ENCODE peak calls at places on chromosomes 2 and 18, in seven cellular contexts. One of them, this sample, is unnamed.

GRCh38 chr18:48733854-48734253 is 195.0 kb downstream of the CTIF start:
- DNase-seq in spleen: no peak
- DNase-seq in right atrium auricular region: no peak
- DNase-seq in AG04450: no peak
- DNase-seq in WERI-Rb-1: no peak
- DNase-seq in bronchial epithelial cell: no peak
- DNase-seq in thoracic aorta: no peak
- DNase-seq in this sample: no peak

GRCh38 chr2:162072181-162072702 is 1.8 kb downstream of the DPP4 start:
- DNase-seq in WERI-Rb-1: no peak
- DNase-seq in thoracic aorta: no peak
- DNase-seq in AG04450: peak
- DNase-seq in spleen: no peak
- DNase-seq in bronchial epithelial cell: peak
- DNase-seq in right atrium auricular region: no peak
- DNase-seq in this sample: no peak

GRCh38 chr2:2234398-2234797 is 96.7 kb downstream of the MYT1L start:
- DNase-seq in WERI-Rb-1: no peak
- DNase-seq in AG04450: no peak
- DNase-seq in thoracic aorta: no peak
- DNase-seq in spleen: no peak
- DNase-seq in bronchial epithelial cell: no peak
- DNase-seq in right atrium auricular region: no peak
- DNase-seq in this sample: no peak

GRCh38 chr18:11163668-11164067 is 14.3 kb upstream of the PIEZO2 start:
- DNase-seq in thoracic aorta: no peak
- DNase-seq in bronchial epithelial cell: no peak
- DNase-seq in WERI-Rb-1: no peak
- DNase-seq in AG04450: no peak
- DNase-seq in right atrium auricular region: no peak
- DNase-seq in spleen: no peak
- DNase-seq in this sample: no peak

GRCh38 chr2:68779595-68779994 is 45.0 kb downstream of the ARHGAP25 start:
- DNase-seq in bronchial epithelial cell: no peak
- DNase-seq in thoracic aorta: no peak
- DNase-seq in right atrium auricular region: no peak
- DNase-seq in AG04450: no peak
- DNase-seq in spleen: no peak
- DNase-seq in WERI-Rb-1: no peak
- DNase-seq in this sample: no peak

GRCh38 chr2:207847807-207848544 is 78.3 kb upstream of the FZD5 start:
- DNase-seq in thoracic aorta: no peak
- DNase-seq in AG04450: no peak
- DNase-seq in bronchial epithelial cell: peak
- DNase-seq in spleen: no peak
- DNase-seq in right atrium auricular region: no peak
- DNase-seq in WERI-Rb-1: no peak
- DNase-seq in this sample: peak

GRCh38 chr2:102422910-102423309 is at the start of gene IL18RAP:
- DNase-seq in spleen: no peak
- DNase-seq in right atrium auricular region: no peak
- DNase-seq in bronchial epithelial cell: no peak
- DNase-seq in AG04450: no peak
- DNase-seq in WERI-Rb-1: no peak
- DNase-seq in thoracic aorta: no peak
- DNase-seq in this sample: no peak

GRCh38 chr2:99723632-99724031 is 233.8 kb upstream of the REV1 start:
- DNase-seq in AG04450: no peak
- DNase-seq in bronchial epithelial cell: no peak
- DNase-seq in WERI-Rb-1: no peak
- DNase-seq in spleen: no peak
- DNase-seq in right atrium auricular region: no peak
- DNase-seq in thoracic aorta: no peak
- DNase-seq in this sample: no peak

GRCh38 chr18:23662309-23663263 is at the start of gene ANKRD29:
- DNase-seq in bronchial epithelial cell: no peak
- DNase-seq in spleen: peak
- DNase-seq in WERI-Rb-1: peak
- DNase-seq in right atrium auricular region: no peak
- DNase-seq in thoracic aorta: no peak
- DNase-seq in AG04450: no peak
- DNase-seq in this sample: no peak

GRCh38 chr2:224442092-224442999 is 40.4 kb upstream of the FAM124B start:
- DNase-seq in WERI-Rb-1: no peak
- DNase-seq in spleen: peak
- DNase-seq in AG04450: no peak
- DNase-seq in right atrium auricular region: no peak
- DNase-seq in bronchial epithelial cell: no peak
- DNase-seq in thoracic aorta: no peak
- DNase-seq in this sample: no peak

GRCh38 chr18:44654555-44654954 is 26.1 kb upstream of the SETBP1 start:
- DNase-seq in bronchial epithelial cell: peak
- DNase-seq in WERI-Rb-1: no peak
- DNase-seq in right atrium auricular region: no peak
- DNase-seq in thoracic aorta: no peak
- DNase-seq in spleen: no peak
- DNase-seq in AG04450: no peak
- DNase-seq in this sample: peak

GRCh38 chr2:16774091-16774490 is 108.5 kb upstream of the CYRIA start:
- DNase-seq in right atrium auricular region: no peak
- DNase-seq in WERI-Rb-1: no peak
- DNase-seq in AG04450: no peak
- DNase-seq in thoracic aorta: no peak
- DNase-seq in spleen: no peak
- DNase-seq in bronchial epithelial cell: peak
- DNase-seq in this sample: peak

GRCh38 chr18:70181015-70181414 is 24.5 kb downstream of the RTTN start:
- DNase-seq in AG04450: peak
- DNase-seq in right atrium auricular region: no peak
- DNase-seq in thoracic aorta: no peak
- DNase-seq in spleen: no peak
- DNase-seq in bronchial epithelial cell: peak
- DNase-seq in WERI-Rb-1: no peak
- DNase-seq in this sample: peak

GRCh38 chr2:132383956-132384355 is 32.6 kb upstream of the GPR39 start:
- DNase-seq in AG04450: no peak
- DNase-seq in WERI-Rb-1: peak
- DNase-seq in spleen: no peak
- DNase-seq in right atrium auricular region: no peak
- DNase-seq in bronchial epithelial cell: no peak
- DNase-seq in thoracic aorta: no peak
- DNase-seq in this sample: no peak

GRCh38 chr2:54572636-54573531 is 116.8 kb downstream of the SPTBN1 start:
- DNase-seq in bronchial epithelial cell: peak
- DNase-seq in AG04450: no peak
- DNase-seq in right atrium auricular region: no peak
- DNase-seq in thoracic aorta: no peak
- DNase-seq in WERI-Rb-1: no peak
- DNase-seq in spleen: no peak
- DNase-seq in this sample: no peak

DNA sequence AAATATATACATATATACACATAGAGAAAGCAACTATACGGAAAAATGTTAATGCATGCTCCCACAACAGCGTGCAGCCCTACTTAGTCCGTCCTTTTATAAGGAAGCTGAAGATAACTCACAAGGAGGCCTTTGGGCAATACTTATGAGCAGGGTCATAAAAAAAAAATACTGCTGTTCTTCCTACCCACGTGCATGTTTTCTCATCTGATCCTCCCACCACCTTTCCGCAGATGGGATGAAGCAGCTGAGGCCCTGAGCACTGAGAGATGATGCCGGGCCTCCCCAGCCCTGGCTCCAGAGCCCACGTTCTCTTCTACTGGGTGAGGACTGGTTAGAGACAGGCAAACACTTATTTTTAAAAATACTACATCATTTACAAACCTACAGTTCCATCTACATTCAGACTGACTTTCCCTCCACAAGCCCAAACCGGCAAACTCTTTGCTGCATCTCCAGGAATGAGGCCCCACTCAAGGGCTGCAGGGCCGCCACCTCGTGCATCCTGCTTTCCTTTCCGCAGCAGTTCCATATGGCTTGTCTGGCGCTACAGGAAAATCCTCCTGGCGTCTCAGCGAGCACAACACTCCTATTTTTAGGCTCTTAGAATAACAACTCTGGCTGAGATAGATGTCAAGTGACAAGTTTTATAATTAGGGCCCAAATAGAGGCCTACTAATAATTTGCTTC is 41.6 kb downstream of the TBC1D8 start:
- DNase-seq in WERI-Rb-1: peak
- DNase-seq in AG04450: no peak
- DNase-seq in right atrium auricular region: no peak
- DNase-seq in spleen: no peak
- DNase-seq in bronchial epithelial cell: no peak
- DNase-seq in thoracic aorta: no peak
- DNase-seq in this sample: no peak
- TF ChIP-seq CTCF in WERI-Rb-1: no peak
- TF ChIP-seq CTCF in AG04450: no peak
- TF ChIP-seq CTCF in right atrium auricular region: no peak
- TF ChIP-seq CTCF in spleen: no peak
- TF ChIP-seq CTCF in bronchial epithelial cell: no peak
- TF ChIP-seq CTCF in thoracic aorta: no peak
- TF ChIP-seq CTCF in this sample: no peak

DNA sequence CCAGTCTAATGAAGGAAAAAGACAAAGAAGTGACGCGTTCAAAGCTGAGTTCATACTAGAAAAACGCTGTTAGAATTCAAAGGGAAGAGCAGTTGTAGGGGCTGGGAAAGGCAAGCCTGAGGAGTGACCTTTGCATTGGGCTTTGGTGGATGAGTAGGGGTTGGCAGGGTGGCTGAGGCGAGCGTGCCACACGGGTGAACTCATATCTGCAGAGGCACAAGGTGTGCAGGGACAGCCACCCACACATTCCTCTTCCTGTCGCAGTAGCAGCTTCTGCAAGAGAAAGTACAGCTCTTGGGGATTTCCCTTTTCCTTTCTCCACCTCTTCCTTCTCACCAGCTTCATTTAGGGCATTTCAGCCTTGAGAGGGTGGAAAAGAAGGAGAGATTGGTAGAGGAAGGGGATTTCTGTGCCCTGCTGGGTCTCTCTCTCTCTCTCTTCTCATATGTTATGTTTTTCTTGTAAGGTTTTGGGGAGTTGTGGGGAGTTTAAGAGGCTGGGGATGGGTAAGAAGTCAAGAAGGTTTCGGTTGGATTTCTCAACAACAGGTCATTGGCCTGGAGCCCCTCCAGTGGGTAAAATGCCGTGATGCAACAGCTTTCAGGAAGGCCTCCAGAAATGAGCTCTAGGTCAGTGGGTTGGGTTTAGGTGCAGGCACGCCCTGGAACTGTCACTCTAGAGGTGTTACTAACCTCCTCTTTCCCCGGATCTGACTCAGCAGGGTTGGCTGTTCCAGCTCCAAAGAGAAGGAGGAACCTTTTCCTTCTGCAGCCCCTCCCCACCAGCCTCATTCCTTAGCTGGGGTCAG is 40.1 kb downstream of the ODC1 start:
- DNase-seq in AG04450: no peak
- DNase-seq in bronchial epithelial cell: peak
- DNase-seq in right atrium auricular region: peak
- DNase-seq in thoracic aorta: peak
- DNase-seq in spleen: peak
- DNase-seq in WERI-Rb-1: no peak
- DNase-seq in this sample: no peak
- H3K4me3 ChIP-seq in AG04450: no peak
- H3K4me3 ChIP-seq in bronchial epithelial cell: no peak
- H3K4me3 ChIP-seq in right atrium auricular region: no peak
- H3K4me3 ChIP-seq in thoracic aorta: no peak
- H3K4me3 ChIP-seq in spleen: no peak
- H3K4me3 ChIP-seq in WERI-Rb-1: no peak
- H3K4me3 ChIP-seq in this sample: no peak

GRCh38 chr2:72115361-72116080 is 32.1 kb downstream of the CYP26B1 start:
- DNase-seq in thoracic aorta: peak
- DNase-seq in right atrium auricular region: peak
- DNase-seq in AG04450: peak
- DNase-seq in WERI-Rb-1: no peak
- DNase-seq in spleen: no peak
- DNase-seq in bronchial epithelial cell: peak
- DNase-seq in this sample: peak

GRCh38 chr2:72117029-72117428 is 30.6 kb downstream of the CYP26B1 start:
- DNase-seq in bronchial epithelial cell: no peak
- DNase-seq in right atrium auricular region: peak
- DNase-seq in spleen: no peak
- DNase-seq in WERI-Rb-1: no peak
- DNase-seq in AG04450: no peak
- DNase-seq in thoracic aorta: no peak
- DNase-seq in this sample: no peak

GRCh38 chr2:72114693-72115051 is 33.0 kb downstream of the CYP26B1 start:
- DNase-seq in right atrium auricular region: peak
- DNase-seq in WERI-Rb-1: no peak
- DNase-seq in AG04450: no peak
- DNase-seq in bronchial epithelial cell: peak
- DNase-seq in thoracic aorta: no peak
- DNase-seq in spleen: no peak
- DNase-seq in this sample: no peak

GRCh38 chr2:72117718-72118117 is 29.9 kb downstream of the CYP26B1 start:
- DNase-seq in spleen: no peak
- DNase-seq in AG04450: no peak
- DNase-seq in WERI-Rb-1: no peak
- DNase-seq in thoracic aorta: no peak
- DNase-seq in bronchial epithelial cell: no peak
- DNase-seq in right atrium auricular region: no peak
- DNase-seq in this sample: no peak

DNA sequence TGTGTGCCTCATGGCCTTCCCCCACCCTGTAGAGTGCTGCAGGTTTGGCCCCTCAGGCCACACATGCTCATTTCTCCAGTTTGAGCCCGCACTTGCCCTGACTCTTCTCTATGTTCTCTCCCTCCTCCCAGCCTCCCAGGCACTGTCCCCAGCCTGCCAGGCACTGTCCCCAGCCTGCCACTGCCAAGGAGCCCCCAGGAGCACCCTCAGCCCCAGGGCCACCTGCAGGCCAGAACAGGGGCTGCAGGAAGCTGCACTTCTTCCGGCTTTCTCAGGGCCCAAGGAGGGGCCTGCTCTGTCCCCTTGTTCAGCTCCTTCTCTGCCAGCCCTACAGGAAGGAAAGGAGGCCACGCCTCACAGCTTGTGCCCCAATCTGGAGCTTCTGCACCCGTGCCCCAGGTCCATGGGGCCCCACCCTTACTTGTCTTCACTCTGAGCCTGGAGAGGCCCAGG is 31.6 kb downstream of the CYP26B1 start:
- DNase-seq in AG04450: no peak
- DNase-seq in spleen: no peak
- DNase-seq in thoracic aorta: no peak
- DNase-seq in right atrium auricular region: no peak
- DNase-seq in WERI-Rb-1: peak
- DNase-seq in bronchial epithelial cell: peak
- DNase-seq in this sample: no peak
- TF ChIP-seq CTCF in AG04450: peak
- TF ChIP-seq CTCF in spleen: no peak
- TF ChIP-seq CTCF in thoracic aorta: peak
- TF ChIP-seq CTCF in right atrium auricular region: no peak
- TF ChIP-seq CTCF in WERI-Rb-1: peak
- TF ChIP-seq CTCF in bronchial epithelial cell: peak
- TF ChIP-seq CTCF in this sample: peak

DNA sequence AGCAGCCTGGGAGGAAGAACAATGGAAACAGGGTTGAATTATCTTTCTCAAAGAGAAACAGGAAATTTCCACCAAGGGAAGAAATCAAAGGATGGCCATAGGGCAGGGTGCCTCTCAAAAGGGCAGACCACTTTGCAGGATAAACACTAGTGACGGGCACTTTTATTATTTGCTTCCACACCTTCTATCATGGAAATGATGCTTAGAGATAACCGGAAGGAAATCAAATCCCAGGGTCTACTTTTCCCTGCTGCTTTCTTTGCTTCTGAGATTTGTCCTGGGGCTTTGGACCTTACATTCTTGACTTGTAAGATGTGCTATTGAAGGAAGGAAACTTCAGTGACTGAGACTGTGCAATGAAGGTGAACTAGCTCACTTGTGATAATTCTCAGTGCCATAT is 1.1 kb upstream of the SCN9A start:
- DNase-seq in right atrium auricular region: no peak
- DNase-seq in thoracic aorta: no peak
- DNase-seq in bronchial epithelial cell: no peak
- DNase-seq in spleen: no peak
- DNase-seq in AG04450: no peak
- DNase-seq in WERI-Rb-1: no peak
- DNase-seq in this sample: no peak
- H3K4me3 ChIP-seq in right atrium auricular region: no peak
- H3K4me3 ChIP-seq in thoracic aorta: peak
- H3K4me3 ChIP-seq in bronchial epithelial cell: no peak
- H3K4me3 ChIP-seq in spleen: no peak
- H3K4me3 ChIP-seq in AG04450: no peak
- H3K4me3 ChIP-seq in WERI-Rb-1: no peak
- H3K4me3 ChIP-seq in this sample: peak

This sample was measured in astrocyte of the cerebellum.